ENCODE peak calls at places on chromosome 18, in ten cellular contexts. Z is heart left ventricle, E is stomach, G is astrocyte of the cerebellum, H is fibroblast of lung, O is RWPE1, F is upper lobe of right lung, N is GM13977, C is foreskin fibroblast, V is IMR-90. L is an unnamed sample.

GRCh38 chr18:830315-830901 is 18.4 kb upstream of the YES1 start:
- DNase-seq in C (peak; percentile 75), O (no peak), H (peak; percentile 84), V (peak; percentile 67), F (no peak), Z (peak; percentile 51), G (no peak), E (no peak), N (no peak), L (no peak)

GRCh38 chr18:26091047-26091630 is 726 bp upstream of the SS18 start:
- DNase-seq in E (peak; percentile 58), G (no peak), O (peak; percentile 46), C (no peak), H (no peak), Z (no peak), F (no peak), V (no peak), N (no peak), L (no peak)

GRCh38 chr18:39946623-39947061 is 2008.4 kb upstream of the PIK3C3 start:
- DNase-seq in E (no peak), F (no peak), O (peak; percentile 70), Z (no peak), G (peak; percentile 68), V (peak; percentile 76), C (peak; percentile 87), N (no peak), H (peak; percentile 88), L (no peak)

GRCh38 chr18:41150316-41150715 is 804.7 kb upstream of the PIK3C3 start:
- DNase-seq in N (no peak), C (no peak), H (no peak), E (no peak), F (no peak), V (no peak), G (no peak), Z (no peak), O (no peak), L (no peak)

GRCh38 chr18:48750485-48751175 is 200.1 kb downstream of the SMAD7 start:
- DNase-seq in C (no peak), Z (peak; percentile 61), F (no peak), N (no peak), H (peak; percentile 76), V (no peak), E (no peak), G (peak; percentile 78), O (no peak), L (peak; percentile 59)

GRCh38 chr18:79317718-79318117 is 78.0 kb upstream of the NFATC1 start:
- DNase-seq in H (no peak), N (no peak), V (no peak), F (no peak), C (no peak), E (no peak), Z (no peak), G (no peak), O (no peak), L (no peak)

GRCh38 chr18:68944826-68945225 is 146.9 kb downstream of the CCDC102B start:
- DNase-seq in Z (no peak), C (no peak), H (no peak), N (no peak), E (no peak), O (no peak), V (no peak), G (no peak), F (no peak), L (no peak)

GRCh38 chr18:48990497-48991298 is 39.9 kb upstream of the SMAD7 start:
- DNase-seq in E (no peak), V (peak; percentile 75), F (no peak), H (peak; percentile 75), O (no peak), N (no peak), Z (no peak), C (peak; percentile 55), G (no peak), L (peak; percentile 85)

GRCh38 chr18:9914584-9915290 is 921 bp downstream of the VAPA start:
- DNase-seq in C (peak; percentile 74), N (peak; percentile 35), G (peak; percentile 31), O (peak; percentile 74), Z (peak; percentile 69), F (peak; percentile 92), H (peak; percentile 78), E (peak; percentile 88), V (peak; percentile 84), L (peak; percentile 91)

GRCh38 chr18:68299906-68300305 is 415.0 kb downstream of the TMX3 start:
- DNase-seq in Z (no peak), N (no peak), F (no peak), H (peak; percentile 4), E (no peak), O (peak; percentile 12), G (no peak), V (peak; percentile 33), C (no peak), L (no peak)

GRCh38 chr18:55694291-55694690 is 106.3 kb upstream of the TCF4 start:
- DNase-seq in G (no peak), H (peak; percentile 47), O (no peak), V (peak; percentile 13), F (no peak), N (no peak), Z (no peak), E (no peak), C (peak; percentile 3), L (no peak)

GRCh38 chr18:48963555-48964480 is 13.1 kb upstream of the SMAD7 start:
- DNase-seq in V (no peak), O (no peak), C (no peak), G (no peak), H (peak; percentile 63), F (no peak), Z (no peak), N (no peak), E (no peak), L (no peak)

GRCh38 chr18:41134426-41134825 is 820.6 kb upstream of the PIK3C3 start:
- DNase-seq in N (no peak), E (no peak), H (peak; percentile 68), F (no peak), Z (no peak), C (no peak), V (peak; percentile 24), G (no peak), O (no peak), L (no peak)

GRCh38 chr18:22368066-22368465 is 49.6 kb downstream of the CTAGE1 start:
- DNase-seq in C (no peak), E (no peak), G (no peak), H (no peak), O (no peak), Z (no peak), F (no peak), N (no peak), V (no peak), L (no peak)

DNA sequence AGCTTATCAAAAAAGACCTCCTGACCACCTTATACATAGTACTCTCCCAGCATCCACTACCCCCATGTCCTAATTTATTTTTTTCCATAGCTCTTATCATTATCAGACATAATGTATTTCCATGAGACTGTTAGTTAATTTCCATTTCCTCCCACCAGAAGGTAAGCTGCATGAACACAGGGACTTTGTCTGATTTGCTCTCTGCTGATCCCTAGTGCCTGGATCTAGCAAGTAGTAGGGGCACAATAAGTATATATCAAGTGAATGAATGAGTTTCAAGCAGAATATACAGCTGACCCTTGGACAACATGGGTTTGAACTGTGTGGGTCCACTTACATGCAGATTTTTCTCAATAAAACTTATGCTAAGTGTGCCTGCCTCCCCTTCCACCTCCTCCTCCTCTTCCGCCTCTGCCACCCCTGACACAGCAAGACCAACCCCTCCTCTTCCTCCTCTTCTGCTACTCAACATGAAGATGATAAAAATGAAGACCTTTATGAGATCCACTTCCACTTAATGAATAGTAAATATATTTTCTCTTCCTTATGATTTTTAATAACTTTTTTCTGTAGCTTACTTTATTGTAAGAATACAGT is 53.8 kb downstream of the CTAGE1 start:
- DNase-seq in H (peak; percentile 25), Z (no peak), O (no peak), N (no peak), G (no peak), C (no peak), E (no peak), V (peak; percentile 29), F (no peak), L (no peak)
- TF ChIP-seq CTCF in H (peak; percentile 32), Z (peak; percentile 37), O (no peak), N (no peak), G (peak; percentile 33), C (no peak), E (no peak), V (peak; percentile 30), F (peak; percentile 39), L (peak; percentile 39)

DNA sequence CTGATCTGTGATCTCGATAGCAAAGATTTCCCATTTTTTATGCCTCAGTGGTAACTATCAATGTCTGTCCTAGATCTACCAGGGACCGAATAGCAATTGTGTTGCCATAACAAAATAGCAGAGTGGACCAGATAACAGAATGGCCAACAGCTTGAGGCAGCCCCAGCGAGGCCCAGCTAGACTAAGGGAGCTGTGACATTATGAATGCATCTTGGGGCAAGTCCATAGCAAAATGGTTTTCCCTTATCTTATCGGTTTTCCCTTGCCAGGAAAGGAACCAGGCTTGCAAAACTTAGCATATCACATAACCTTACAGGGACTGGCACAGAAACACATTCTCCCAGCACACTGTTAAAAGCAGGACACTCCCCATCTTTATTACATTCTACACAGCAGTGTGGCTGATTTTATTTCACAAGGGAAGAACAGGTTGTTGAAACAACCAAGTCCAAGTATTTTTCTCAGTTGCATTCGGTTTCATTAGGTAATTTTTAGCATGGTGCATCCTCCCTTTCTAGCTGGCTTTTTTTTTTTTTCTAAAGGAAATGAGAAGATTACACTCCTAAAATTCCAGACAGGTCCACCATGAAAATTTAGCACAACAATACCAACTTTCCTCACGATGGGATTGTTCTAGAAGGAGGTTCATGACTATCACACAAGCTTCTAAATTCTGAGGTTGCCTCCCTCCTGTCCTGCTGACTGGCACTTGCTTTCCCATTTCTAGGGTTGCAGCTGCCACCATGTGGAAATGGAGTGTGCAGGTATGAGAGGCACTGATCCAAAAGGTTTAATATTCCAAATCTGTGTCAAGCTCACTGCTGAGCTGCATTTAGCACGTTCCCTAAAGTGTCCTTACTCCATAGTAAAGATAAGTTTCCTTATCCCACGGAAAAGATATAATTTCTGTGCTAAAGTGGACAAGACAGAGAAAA is 97.0 kb upstream of the SLC35G4 start:
- DNase-seq in V (no peak), G (no peak), C (no peak), E (no peak), Z (no peak), H (no peak), N (no peak), O (peak; percentile 36), F (no peak), L (no peak)
- TF ChIP-seq CTCF in V (peak; percentile 22), G (peak; percentile 47), C (no peak), E (no peak), Z (no peak), H (peak; percentile 18), N (peak; percentile 42), O (no peak), F (no peak), L (peak; percentile 77)

GRCh38 chr18:75130591-75131274 is 78.2 kb downstream of the PTGR3 start:
- DNase-seq in N (no peak), Z (no peak), H (no peak), V (peak; percentile 12), E (no peak), C (no peak), F (no peak), O (no peak), G (peak; percentile 8), L (no peak)
- TF ChIP-seq CTCF in N (no peak), Z (no peak), H (peak; percentile 47), V (peak; percentile 22), E (no peak), C (peak; percentile 30), F (no peak), O (no peak), G (peak; percentile 46), L (peak; percentile 74)

DNA sequence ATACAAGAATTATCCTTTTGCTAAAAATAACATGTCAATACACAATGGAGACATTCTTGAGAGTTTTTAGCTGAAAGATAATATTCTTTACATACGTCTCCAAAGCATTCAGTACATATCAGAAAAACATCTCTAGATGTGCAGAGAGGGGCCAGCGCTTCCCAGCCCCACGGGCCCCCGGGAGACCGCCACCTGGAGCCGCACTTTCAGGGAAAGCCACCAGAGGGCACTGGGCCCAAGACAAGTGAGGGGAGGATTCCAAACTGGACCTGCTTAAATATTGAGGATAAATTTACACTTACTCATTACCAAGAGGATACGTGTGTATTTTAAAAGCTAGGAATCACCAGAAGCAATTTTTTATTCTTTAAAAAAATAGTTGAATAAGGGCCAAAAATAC is 499.5 kb downstream of the GALR1 start:
- DNase-seq in N (no peak), V (no peak), O (no peak), C (no peak), H (no peak), G (no peak), F (no peak), Z (no peak), E (no peak), L (no peak)
- TF ChIP-seq CTCF in N (peak; percentile 30), V (no peak), O (peak; percentile 64), C (no peak), H (no peak), G (peak; percentile 19), F (peak; percentile 61), Z (peak; percentile 38), E (no peak), L (peak; percentile 70)

L was measured in chondrocyte.